ENCODE peak calls at places on chromosome 15, in eight cellular contexts. One of them, this sample, is unnamed.
A peak's percentile ranks its signal among the peaks of the same experiment; 100 is the strongest.

GRCh38 chr15:29589975-29590374 is 232.3 kb downstream of the TJP1 start:
- DNase-seq in ovary: no peak
- DNase-seq in body of pancreas: no peak
- DNase-seq in prostate gland: no peak
- DNase-seq in esophagus muscularis mucosa: peak; percentile 66
- DNase-seq in heart left ventricle: no peak
- DNase-seq in adrenal gland: no peak
- DNase-seq in endothelial cell of umbilical vein: no peak
- DNase-seq in this sample: no peak

GRCh38 chr15:73927003-73927475 is 777 bp downstream of the LOXL1 start:
- DNase-seq in ovary: peak; percentile 72
- DNase-seq in body of pancreas: peak; percentile 86
- DNase-seq in prostate gland: peak; percentile 62
- DNase-seq in esophagus muscularis mucosa: no peak
- DNase-seq in heart left ventricle: peak; percentile 69
- DNase-seq in adrenal gland: peak; percentile 56
- DNase-seq in endothelial cell of umbilical vein: peak; percentile 27
- DNase-seq in this sample: peak; percentile 83

GRCh38 chr15:101250931-101251829 is 668 bp downstream of the CHSY1 start:
- DNase-seq in ovary: peak; percentile 53
- DNase-seq in body of pancreas: peak; percentile 47
- DNase-seq in prostate gland: no peak
- DNase-seq in esophagus muscularis mucosa: no peak
- DNase-seq in heart left ventricle: no peak
- DNase-seq in adrenal gland: peak; percentile 59
- DNase-seq in endothelial cell of umbilical vein: no peak
- DNase-seq in this sample: peak; percentile 56

GRCh38 chr15:29682781-29683180 is 139.5 kb downstream of the TJP1 start:
- DNase-seq in ovary: no peak
- DNase-seq in body of pancreas: no peak
- DNase-seq in prostate gland: no peak
- DNase-seq in esophagus muscularis mucosa: no peak
- DNase-seq in heart left ventricle: no peak
- DNase-seq in adrenal gland: no peak
- DNase-seq in endothelial cell of umbilical vein: no peak
- DNase-seq in this sample: no peak

GRCh38 chr15:73654659-73655058 is 21.5 kb upstream of the NPTN start:
- DNase-seq in ovary: no peak
- DNase-seq in body of pancreas: no peak
- DNase-seq in prostate gland: peak; percentile 63
- DNase-seq in esophagus muscularis mucosa: no peak
- DNase-seq in heart left ventricle: no peak
- DNase-seq in adrenal gland: no peak
- DNase-seq in endothelial cell of umbilical vein: no peak
- DNase-seq in this sample: no peak

GRCh38 chr15:50879016-50879415 is 29.5 kb upstream of the AP4E1 start:
- DNase-seq in ovary: no peak
- DNase-seq in body of pancreas: no peak
- DNase-seq in prostate gland: no peak
- DNase-seq in esophagus muscularis mucosa: no peak
- DNase-seq in heart left ventricle: no peak
- DNase-seq in adrenal gland: no peak
- DNase-seq in endothelial cell of umbilical vein: no peak
- DNase-seq in this sample: no peak

GRCh38 chr15:72033711-72034110 is 84.2 kb downstream of the MYO9A start:
- DNase-seq in ovary: no peak
- DNase-seq in body of pancreas: no peak
- DNase-seq in prostate gland: no peak
- DNase-seq in esophagus muscularis mucosa: no peak
- DNase-seq in heart left ventricle: no peak
- DNase-seq in adrenal gland: no peak
- DNase-seq in endothelial cell of umbilical vein: no peak
- DNase-seq in this sample: no peak

GRCh38 chr15:69491051-69491505 is 38.5 kb downstream of the RPLP1 start:
- DNase-seq in ovary: no peak
- DNase-seq in body of pancreas: no peak
- DNase-seq in prostate gland: no peak
- DNase-seq in esophagus muscularis mucosa: no peak
- DNase-seq in heart left ventricle: no peak
- DNase-seq in adrenal gland: peak; percentile 37
- DNase-seq in endothelial cell of umbilical vein: no peak
- DNase-seq in this sample: peak; percentile 20

GRCh38 chr15:60994842-60995495 is 234.1 kb downstream of the RORA start:
- DNase-seq in ovary: peak; percentile 27
- DNase-seq in body of pancreas: peak; percentile 15
- DNase-seq in prostate gland: no peak
- DNase-seq in esophagus muscularis mucosa: no peak
- DNase-seq in heart left ventricle: peak; percentile 29
- DNase-seq in adrenal gland: no peak
- DNase-seq in endothelial cell of umbilical vein: peak; percentile 47
- DNase-seq in this sample: no peak

GRCh38 chr15:91578511-91578910 is 275.0 kb upstream of the SLCO3A1 start:
- DNase-seq in ovary: no peak
- DNase-seq in body of pancreas: no peak
- DNase-seq in prostate gland: no peak
- DNase-seq in esophagus muscularis mucosa: no peak
- DNase-seq in heart left ventricle: no peak
- DNase-seq in adrenal gland: no peak
- DNase-seq in endothelial cell of umbilical vein: no peak
- DNase-seq in this sample: no peak

GRCh38 chr15:57205999-57206398 is 170.3 kb upstream of the CGNL1 start:
- DNase-seq in ovary: no peak
- DNase-seq in body of pancreas: no peak
- DNase-seq in prostate gland: no peak
- DNase-seq in esophagus muscularis mucosa: no peak
- DNase-seq in heart left ventricle: no peak
- DNase-seq in adrenal gland: no peak
- DNase-seq in endothelial cell of umbilical vein: no peak
- DNase-seq in this sample: no peak

GRCh38 chr15:41813426-41813825 is 14.5 kb upstream of the JMJD7 start:
- DNase-seq in ovary: no peak
- DNase-seq in body of pancreas: no peak
- DNase-seq in prostate gland: no peak
- DNase-seq in esophagus muscularis mucosa: no peak
- DNase-seq in heart left ventricle: no peak
- DNase-seq in adrenal gland: no peak
- DNase-seq in endothelial cell of umbilical vein: no peak
- DNase-seq in this sample: no peak

GRCh38 chr15:41812820-41813375 is 15.0 kb upstream of the JMJD7 start:
- DNase-seq in ovary: no peak
- DNase-seq in body of pancreas: no peak
- DNase-seq in prostate gland: no peak
- DNase-seq in esophagus muscularis mucosa: no peak
- DNase-seq in heart left ventricle: no peak
- DNase-seq in adrenal gland: no peak
- DNase-seq in endothelial cell of umbilical vein: no peak
- DNase-seq in this sample: no peak

GRCh38 chr15:41816788-41817187 is 11.1 kb upstream of the JMJD7 start:
- DNase-seq in ovary: no peak
- DNase-seq in body of pancreas: no peak
- DNase-seq in prostate gland: no peak
- DNase-seq in esophagus muscularis mucosa: no peak
- DNase-seq in heart left ventricle: no peak
- DNase-seq in adrenal gland: no peak
- DNase-seq in endothelial cell of umbilical vein: no peak
- DNase-seq in this sample: no peak

GRCh38 chr15:41817327-41817726 is 10.6 kb upstream of the JMJD7 start:
- DNase-seq in ovary: no peak
- DNase-seq in body of pancreas: no peak
- DNase-seq in prostate gland: no peak
- DNase-seq in esophagus muscularis mucosa: no peak
- DNase-seq in heart left ventricle: no peak
- DNase-seq in adrenal gland: no peak
- DNase-seq in endothelial cell of umbilical vein: no peak
- DNase-seq in this sample: no peak

DNA sequence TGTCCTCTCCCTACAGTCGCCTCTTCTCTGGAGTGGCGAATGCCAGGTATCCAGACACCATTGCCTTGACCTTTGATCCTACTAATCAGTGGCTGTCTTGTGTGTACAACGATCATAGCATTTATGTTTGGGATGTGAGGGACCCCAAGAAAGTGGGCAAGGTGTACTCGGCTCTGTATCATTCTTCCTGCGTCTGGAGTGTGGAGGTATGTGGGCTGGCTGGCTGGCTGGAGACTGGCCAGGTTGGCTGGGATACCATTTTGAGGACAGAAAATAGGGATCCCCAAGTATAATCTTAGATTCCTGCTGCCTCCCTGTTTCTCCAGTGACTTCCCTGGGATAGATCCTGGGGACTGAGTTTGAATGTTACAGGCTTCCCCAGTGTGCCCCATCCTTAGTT is 13.4 kb upstream of the JMJD7 start:
- DNase-seq in ovary: no peak
- DNase-seq in body of pancreas: no peak
- DNase-seq in prostate gland: no peak
- DNase-seq in esophagus muscularis mucosa: no peak
- DNase-seq in heart left ventricle: no peak
- DNase-seq in adrenal gland: no peak
- DNase-seq in endothelial cell of umbilical vein: no peak
- DNase-seq in this sample: no peak
- H3K36me3 ChIP-seq in ovary: no peaks in the 10 kb centered on the region
- H3K36me3 ChIP-seq in body of pancreas: no peaks in the 10 kb centered on the region
- H3K36me3 ChIP-seq in prostate gland: peaks cover 24% of the 10 kb centered on the region
- H3K36me3 ChIP-seq in esophagus muscularis mucosa: peaks cover 78% of the 10 kb centered on the region
- H3K36me3 ChIP-seq in heart left ventricle: peaks cover 75% of the 10 kb centered on the region
- H3K36me3 ChIP-seq in adrenal gland: peaks cover 71% of the 10 kb centered on the region
- H3K36me3 ChIP-seq in endothelial cell of umbilical vein: peaks cover 16% of the 10 kb centered on the region
- H3K36me3 ChIP-seq in this sample: peaks cover 37% of the 10 kb centered on the region

GRCh38 chr15:64462492-64462891 is 2.1 kb downstream of the ZNF609 start:
- DNase-seq in ovary: no peak
- DNase-seq in body of pancreas: no peak
- DNase-seq in prostate gland: no peak
- DNase-seq in esophagus muscularis mucosa: no peak
- DNase-seq in heart left ventricle: no peak
- DNase-seq in adrenal gland: no peak
- DNase-seq in endothelial cell of umbilical vein: no peak
- DNase-seq in this sample: no peak

GRCh38 chr15:64461577-64462162 is 1.3 kb downstream of the ZNF609 start:
- DNase-seq in ovary: peak; percentile 28
- DNase-seq in body of pancreas: no peak
- DNase-seq in prostate gland: peak; percentile 13
- DNase-seq in esophagus muscularis mucosa: no peak
- DNase-seq in heart left ventricle: peak; percentile 16
- DNase-seq in adrenal gland: peak; percentile 28
- DNase-seq in endothelial cell of umbilical vein: peak; percentile 58
- DNase-seq in this sample: peak; percentile 26

GRCh38 chr15:64459382-64459781 is 996 bp upstream of the ZNF609 start:
- DNase-seq in ovary: no peak
- DNase-seq in body of pancreas: no peak
- DNase-seq in prostate gland: no peak
- DNase-seq in esophagus muscularis mucosa: no peak
- DNase-seq in heart left ventricle: no peak
- DNase-seq in adrenal gland: no peak
- DNase-seq in endothelial cell of umbilical vein: no peak
- DNase-seq in this sample: no peak

GRCh38 chr15:64460737-64461576 is 579 bp downstream of the ZNF609 start:
- DNase-seq in ovary: peak; percentile 59
- DNase-seq in body of pancreas: peak; percentile 27
- DNase-seq in prostate gland: peak; percentile 51
- DNase-seq in esophagus muscularis mucosa: no peak
- DNase-seq in heart left ventricle: peak; percentile 28
- DNase-seq in adrenal gland: peak; percentile 55
- DNase-seq in endothelial cell of umbilical vein: peak; percentile 75
- DNase-seq in this sample: peak; percentile 31

DNA sequence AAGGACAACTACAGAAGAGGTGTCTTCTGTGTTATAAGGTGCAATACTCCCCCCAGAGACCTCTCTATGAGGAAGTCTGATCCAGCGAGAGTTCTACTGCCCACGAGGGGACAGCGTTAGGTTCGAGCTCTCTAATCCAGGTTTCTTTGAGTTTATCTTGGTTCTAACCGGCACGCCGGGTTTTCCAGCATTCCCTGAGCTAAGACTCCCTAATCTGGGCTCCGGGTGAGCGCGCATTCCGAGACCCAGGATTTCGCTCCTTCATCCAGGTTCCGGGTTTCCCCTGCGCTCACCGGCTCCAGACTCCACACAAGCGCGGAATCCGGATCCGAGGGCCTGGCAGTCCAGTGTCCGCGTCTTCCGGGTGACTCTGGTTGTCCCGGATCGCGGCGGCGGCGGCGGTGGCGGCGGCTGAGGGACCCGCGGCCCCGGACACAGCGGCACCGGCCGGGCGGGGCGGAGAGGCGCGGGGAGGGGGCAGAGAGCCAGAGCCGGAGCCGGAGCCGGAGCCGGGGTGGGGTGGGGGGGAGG is at the start of gene ZNF609:
- DNase-seq in ovary: peak; percentile 91
- DNase-seq in body of pancreas: peak; percentile 93
- DNase-seq in prostate gland: peak; percentile 89
- DNase-seq in esophagus muscularis mucosa: peak; percentile 97
- DNase-seq in heart left ventricle: peak; percentile 94
- DNase-seq in adrenal gland: peak; percentile 98
- DNase-seq in endothelial cell of umbilical vein: peak; percentile 90
- DNase-seq in this sample: peak; percentile 96
- TF ChIP-seq POLR2A in ovary: peak; percentile 88
- TF ChIP-seq POLR2A in body of pancreas: no peak
- TF ChIP-seq POLR2A in prostate gland: peak; percentile 47
- TF ChIP-seq POLR2A in esophagus muscularis mucosa: peak; percentile 68
- TF ChIP-seq POLR2A in heart left ventricle: no peak
- TF ChIP-seq POLR2A in adrenal gland: peak; percentile 73
- TF ChIP-seq POLR2A in endothelial cell of umbilical vein: no peak
- TF ChIP-seq POLR2A in this sample: no peak

DNA sequence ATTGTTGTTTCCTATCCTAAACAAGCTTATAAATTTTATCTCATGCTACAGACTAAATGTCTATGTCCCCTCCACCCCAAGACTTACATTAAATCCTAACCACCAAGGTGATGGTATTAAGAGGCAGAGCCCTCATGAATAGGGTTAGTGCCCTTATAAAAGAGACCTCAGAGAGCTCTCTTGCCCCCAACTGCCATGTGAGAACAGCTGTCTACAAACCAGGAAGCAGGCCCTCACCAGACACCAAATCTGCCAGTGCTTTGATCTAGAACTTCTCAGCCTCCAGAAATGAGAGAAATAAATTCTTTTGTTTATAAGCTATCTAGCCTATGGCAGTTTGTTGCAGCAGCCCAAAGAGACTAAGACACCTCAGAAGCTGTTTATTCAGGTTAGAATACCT is 58.5 kb downstream of the TP53BP1 start:
- DNase-seq in ovary: no peak
- DNase-seq in body of pancreas: no peak
- DNase-seq in prostate gland: no peak
- DNase-seq in esophagus muscularis mucosa: no peak
- DNase-seq in heart left ventricle: no peak
- DNase-seq in adrenal gland: no peak
- DNase-seq in endothelial cell of umbilical vein: no peak
- DNase-seq in this sample: no peak
- H3K36me3 ChIP-seq in ovary: no peaks in the 10 kb centered on the region
- H3K36me3 ChIP-seq in body of pancreas: no peaks in the 10 kb centered on the region
- H3K36me3 ChIP-seq in prostate gland: no peaks in the 10 kb centered on the region
- H3K36me3 ChIP-seq in esophagus muscularis mucosa: peaks cover 83% of the 10 kb centered on the region
- H3K36me3 ChIP-seq in heart left ventricle: peaks cover 80% of the 10 kb centered on the region
- H3K36me3 ChIP-seq in adrenal gland: peaks cover 47% of the 10 kb centered on the region
- H3K36me3 ChIP-seq in endothelial cell of umbilical vein: peaks cover 16% of the 10 kb centered on the region
- H3K36me3 ChIP-seq in this sample: peaks cover 28% of the 10 kb centered on the region

DNA sequence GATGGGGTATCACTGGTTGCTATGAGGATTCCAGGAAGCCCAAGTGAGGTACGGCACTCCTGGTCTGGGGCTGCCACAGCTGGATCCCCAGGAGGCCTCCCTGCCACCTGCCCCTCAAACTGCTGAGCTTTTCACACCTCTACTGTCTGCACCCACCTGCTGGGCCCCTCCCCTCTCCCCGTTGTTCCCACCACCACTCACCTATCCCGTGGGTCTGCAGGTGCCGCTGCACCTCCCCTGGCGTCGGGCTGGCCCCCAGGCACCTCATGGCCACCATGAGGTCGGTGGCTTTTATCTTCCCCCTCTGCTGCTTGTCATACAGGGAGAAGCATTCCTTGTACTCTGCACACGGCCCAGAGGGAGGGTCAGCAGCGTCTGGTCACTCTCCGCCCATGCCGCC is 5.8 kb downstream of the CALML4 start:
- DNase-seq in ovary: peak; percentile 17
- DNase-seq in body of pancreas: no peak
- DNase-seq in prostate gland: no peak
- DNase-seq in esophagus muscularis mucosa: peak; percentile 68
- DNase-seq in heart left ventricle: no peak
- DNase-seq in adrenal gland: no peak
- DNase-seq in endothelial cell of umbilical vein: no peak
- DNase-seq in this sample: no peak
- TF ChIP-seq POLR2A in ovary: no peak
- TF ChIP-seq POLR2A in body of pancreas: no peak
- TF ChIP-seq POLR2A in prostate gland: no peak
- TF ChIP-seq POLR2A in esophagus muscularis mucosa: no peak
- TF ChIP-seq POLR2A in heart left ventricle: no peak
- TF ChIP-seq POLR2A in adrenal gland: no peak
- TF ChIP-seq POLR2A in endothelial cell of umbilical vein: no peak
- TF ChIP-seq POLR2A in this sample: no peak

This sample was measured in thyroid gland.